ENCODE peak calls at places on chromosomes 4 and X, in ten cellular contexts. A is upper lobe of left lung; K is RWPE1; S is neural crest cell; G is foreskin fibroblast; O is breast epithelium; B is colonic mucosa; C is CD4-positive, alpha-beta T cell; V is A549; E is heart left ventricle. D is an unnamed sample.

GRCh38 chrX:130224810-130225209 is 43.9 kb downstream of the ZNF280C start:
- DNase-seq in G (no peak), K (no peak), S (no peak), B (no peak), C (no peak), V (no peak), O (no peak), A (no peak), E (no peak), D (no peak)

GRCh38 chr4:85741921-85742591 is 267.1 kb downstream of the ARHGAP24 start:
- DNase-seq in B (no peak), G (no peak), V (no peak), E (peak; percentile 33), A (no peak), S (no peak), O (no peak), K (no peak), C (no peak), D (peak; percentile 32)

GRCh38 chrX:120308959-120309872 is 2.0 kb downstream of the TMEM255A start:
- DNase-seq in V (peak; percentile 36), B (peak; percentile 47), O (peak; percentile 75), S (no peak), C (peak; percentile 49), E (peak; percentile 43), K (peak; percentile 25), A (peak; percentile 75), G (no peak), D (peak; percentile 60)

GRCh38 chrX:72540318-72540717 is 32.3 kb downstream of the HDAC8 start:
- DNase-seq in S (no peak), V (no peak), A (no peak), O (no peak), E (no peak), G (no peak), C (no peak), B (no peak), K (peak; percentile 1), D (no peak)

GRCh38 chr4:8706221-8707044 is 113.9 kb downstream of the CPZ start:
- DNase-seq in K (no peak), A (no peak), S (no peak), O (no peak), C (no peak), V (no peak), B (no peak), G (no peak), E (no peak), D (no peak)

GRCh38 chr4:85736576-85736975 is 261.6 kb downstream of the ARHGAP24 start:
- DNase-seq in B (no peak), C (no peak), S (no peak), E (no peak), G (no peak), O (no peak), A (no peak), K (no peak), V (no peak), D (no peak)

GRCh38 chr4:118823471-118823870 is 12.5 kb downstream of the SEC24D start:
- DNase-seq in C (no peak), S (no peak), B (peak; percentile 61), E (no peak), O (peak; percentile 69), K (peak; percentile 55), V (no peak), G (no peak), A (peak; percentile 65), D (no peak)

GRCh38 chrX:71623714-71624113 is 5.4 kb upstream of the CXCR3 start:
- DNase-seq in C (no peak), S (no peak), K (no peak), B (no peak), A (no peak), O (no peak), E (no peak), V (no peak), G (no peak), D (no peak)

GRCh38 chrX:1231850-1232505 is 19.5 kb upstream of the CRLF2 start:
- DNase-seq in K (no peak), G (no peak), B (no peak), S (no peak), C (no peak), A (no peak), V (no peak), E (no peak), O (no peak), D (no peak)

GRCh38 chr4:177726111-177726510 is 283.9 kb upstream of the AGA start:
- DNase-seq in K (no peak), O (no peak), A (no peak), V (no peak), E (no peak), B (no peak), S (no peak), C (no peak), G (no peak), D (no peak)

DNA sequence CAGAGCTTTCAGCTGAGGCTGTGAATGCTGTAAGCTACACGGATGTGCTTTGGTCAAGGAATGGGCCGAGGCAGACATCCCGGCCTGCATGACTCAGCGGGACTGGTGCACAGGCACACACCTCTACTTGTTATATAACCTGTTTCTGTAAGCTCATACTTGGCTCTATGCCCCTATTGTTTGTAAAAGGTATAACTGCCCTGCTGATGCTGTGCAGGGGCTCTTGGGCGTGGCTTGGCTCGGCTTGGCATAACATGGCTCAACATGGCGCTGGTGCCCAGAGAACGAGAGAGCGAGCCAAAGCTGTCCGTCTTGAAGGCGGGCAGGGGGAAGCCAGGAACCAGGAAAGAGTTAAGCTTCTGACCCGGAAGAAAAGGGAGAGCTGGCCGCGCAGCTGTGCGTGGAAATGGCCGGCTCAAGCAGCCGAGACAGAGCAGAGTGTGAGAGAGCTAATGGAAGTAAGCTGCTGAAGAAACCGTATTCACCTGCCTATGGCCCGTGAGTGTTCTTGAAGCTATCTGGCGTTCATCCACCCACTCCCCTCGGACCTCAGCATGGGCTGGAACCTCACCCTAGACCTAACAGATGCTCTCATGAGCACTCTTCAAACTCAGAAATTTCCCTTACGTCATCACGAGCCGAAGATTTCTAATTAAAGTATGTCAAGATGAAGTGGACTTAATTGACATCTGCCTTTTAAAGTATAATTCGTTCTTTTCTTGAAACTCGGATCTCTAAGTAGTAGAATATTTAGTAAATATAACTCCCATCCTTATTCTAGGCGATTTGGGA is 286.3 kb upstream of the AGA start:
- DNase-seq in K (peak; percentile 39), O (no peak), B (peak; percentile 58), C (no peak), A (no peak), V (no peak), S (no peak), E (no peak), G (no peak), D (no peak)
- TF ChIP-seq CTCF in K (no peak), O (no peak), B (no peak), C (no peak), A (no peak), V (no peak), S (no peak), E (no peak), G (no peak), D (no peak)

DNA sequence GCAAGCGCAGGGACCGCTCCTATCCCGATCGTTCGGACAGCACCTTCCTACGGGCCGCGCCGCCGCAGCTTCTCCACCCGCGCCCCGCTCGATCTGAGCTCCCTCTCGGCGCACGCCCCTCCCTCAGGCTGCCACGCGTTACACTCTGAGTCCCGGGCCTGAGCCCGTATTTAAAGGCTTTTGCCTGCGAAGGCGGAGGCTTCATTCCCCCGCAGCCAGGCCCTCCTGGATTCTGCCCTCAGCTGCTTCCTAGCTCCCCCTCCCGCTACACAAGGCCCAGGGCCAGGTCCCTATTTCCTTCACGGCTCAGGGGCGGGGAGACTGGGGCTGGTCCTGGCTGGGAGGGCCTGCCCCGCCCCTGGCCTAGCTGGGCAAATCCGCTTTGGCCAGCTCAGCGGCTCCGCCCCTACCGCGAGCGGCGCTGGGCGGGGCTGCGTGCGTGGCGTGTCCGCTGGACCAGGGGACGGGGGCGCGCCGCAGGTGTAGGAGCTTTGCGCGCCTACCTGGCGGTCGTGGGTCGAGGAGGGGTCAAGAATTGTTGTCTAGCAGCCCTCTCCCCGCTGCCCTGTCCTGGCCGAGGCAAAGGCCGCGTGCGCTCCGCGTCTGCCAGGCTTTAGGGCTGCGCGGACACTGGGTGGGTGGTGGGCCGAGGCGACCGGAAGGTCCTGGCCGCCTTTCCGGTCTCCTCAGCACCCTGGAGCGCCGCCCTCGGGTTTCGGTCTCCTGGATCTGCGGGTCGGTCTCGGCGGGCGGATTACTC is at the start of gene UGDH:
- DNase-seq in G (peak; percentile 99), B (peak; percentile 98), S (peak; percentile 90), A (peak; percentile 98), K (peak; percentile 97), V (peak; percentile 85), C (peak; percentile 80), O (peak; percentile 94), E (peak; percentile 96), D (peak; percentile 97)
- TF ChIP-seq CTCF in G (no peak), B (no peak), S (no peak), A (no peak), K (no peak), V (peak; percentile 6), C (no peak), O (no peak), E (peak; percentile 34), D (no peak)

GRCh38 chr4:53709693-53710092 is 118.4 kb upstream of the LNX1 start:
- DNase-seq in A (no peak), S (no peak), G (no peak), E (no peak), V (no peak), B (no peak), O (no peak), K (no peak), C (no peak), D (no peak)
- TF ChIP-seq CTCF in A (no peak), S (no peak), G (no peak), E (peak; percentile 3), V (no peak), B (no peak), O (no peak), K (no peak), C (no peak), D (no peak)

GRCh38 chrX:125205084-125205917 is 114.4 kb upstream of the TEX13C start:
- DNase-seq in B (peak; percentile 17), E (peak; percentile 49), A (no peak), K (peak; percentile 14), S (peak; percentile 64), G (no peak), O (peak; percentile 23), V (peak; percentile 41), C (no peak), D (peak; percentile 63)
- TF ChIP-seq CTCF in B (no peak), E (peak; percentile 12), A (no peak), K (peak; percentile 19), S (peak; percentile 58), G (no peak), O (no peak), V (peak; percentile 42), C (no peak), D (peak; percentile 16)

GRCh38 chrX:13254076-13254785 is 65.6 kb downstream of the ATXN3L start:
- DNase-seq in B (no peak), A (peak; percentile 57), O (no peak), S (no peak), V (no peak), G (peak; percentile 50), K (peak; percentile 17), E (no peak), C (no peak), D (no peak)
- TF ChIP-seq CTCF in B (no peak), A (no peak), O (no peak), S (no peak), V (no peak), G (no peak), K (no peak), E (no peak), C (no peak), D (no peak)

GRCh38 chr4:96352051-96352517 is 512.2 kb downstream of the PDHA2 start:
- DNase-seq in C (no peak), G (no peak), A (no peak), E (no peak), V (no peak), B (peak; percentile 23), K (peak; percentile 24), S (peak; percentile 17), O (no peak), D (peak; percentile 31)
- TF ChIP-seq CTCF in C (no peak), G (no peak), A (no peak), E (peak; percentile 29), V (no peak), B (no peak), K (peak; percentile 30), S (peak; percentile 63), O (no peak), D (peak; percentile 66)